ENCODE peak calls at places on chromosomes 4 and X, in eight cellular contexts. D is tibial nerve, S is stomach, G is sigmoid colon, C is suprapubic skin, J is IMR-90, F is NB4, B is A549. Q is an unnamed sample.

GRCh38 chr4:6469898-6470501 is 2.4 kb downstream of the PPP2R2C start:
- DNase-seq in G (peak), S (no peak), D (no peak), J (no peak), C (no peak), B (no peak), F (no peak), Q (no peak)

GRCh38 chrX:138917781-138918180 is 206.3 kb upstream of the FGF13 start:
- DNase-seq in J (peak), S (no peak), F (no peak), G (no peak), D (no peak), C (no peak), B (no peak), Q (no peak)

GRCh38 chr4:28062562-28062961 is 1201.9 kb downstream of the STIM2 start:
- DNase-seq in G (no peak), S (no peak), B (no peak), F (no peak), C (no peak), J (no peak), D (no peak), Q (no peak)

GRCh38 chrX:150207733-150208132 is 155.4 kb upstream of the MAMLD1 start:
- DNase-seq in G (no peak), S (no peak), F (no peak), D (no peak), B (no peak), J (no peak), C (no peak), Q (no peak)

GRCh38 chr4:126242679-126243390 is 928.1 kb downstream of the FAT4 start:
- DNase-seq in S (no peak), D (no peak), B (no peak), G (no peak), F (no peak), J (no peak), C (no peak), Q (no peak)

GRCh38 chr4:170599894-170600293 is 510.1 kb upstream of the AADAT start:
- DNase-seq in C (no peak), F (no peak), D (no peak), B (no peak), S (no peak), G (no peak), J (no peak), Q (no peak)

GRCh38 chrX:132689741-132690140 is 200.9 kb upstream of the MBNL3 start:
- DNase-seq in D (no peak), S (no peak), C (no peak), F (no peak), B (no peak), J (no peak), G (no peak), Q (no peak)

GRCh38 chr4:64068096-64068495 is 341.2 kb downstream of the TECRL start:
- DNase-seq in J (no peak), D (no peak), F (no peak), S (no peak), C (no peak), B (peak), G (no peak), Q (no peak)

GRCh38 chr4:122458625-122459024 is 2.1 kb upstream of the IL2 start:
- DNase-seq in J (peak), S (no peak), B (no peak), C (no peak), F (peak), D (no peak), G (no peak), Q (no peak)

GRCh38 chr4:159018062-159018629 is 84.7 kb upstream of the RAPGEF2 start:
- DNase-seq in J (no peak), G (no peak), D (no peak), B (no peak), F (peak), C (no peak), S (no peak), Q (no peak)

GRCh38 chrX:103464774-103465117 is 54.5 kb downstream of the RAB40A start:
- DNase-seq in F (peak), G (peak), D (peak), B (peak), J (peak), C (peak), S (peak), Q (peak)

GRCh38 chrX:133045986-133046385 is 50.9 kb downstream of the USP26 start:
- DNase-seq in B (no peak), S (no peak), D (no peak), C (no peak), J (peak), G (no peak), F (peak), Q (no peak)

GRCh38 chr4:52780627-52781354 is 29.6 kb upstream of the ERVMER34-1 start:
- DNase-seq in G (no peak), J (no peak), D (no peak), F (peak), C (no peak), S (no peak), B (peak), Q (no peak)

GRCh38 chr4:1842993-1843448 is 12.9 kb downstream of the LETM1 start:
- DNase-seq in C (no peak), S (no peak), D (no peak), J (peak), G (no peak), F (no peak), B (no peak), Q (no peak)

GRCh38 chr4:88335092-88335665 is 43.5 kb upstream of the HERC6 start:
- DNase-seq in J (peak), F (no peak), G (no peak), S (no peak), B (no peak), C (no peak), D (no peak), Q (no peak)

GRCh38 chrX:133538148-133538547 is 122.9 kb upstream of the GPC4 start:
- DNase-seq in D (no peak), J (no peak), B (no peak), F (no peak), G (no peak), C (no peak), S (no peak), Q (no peak)

GRCh38 chr4:184328022-184328736 is 110.5 kb upstream of the ENPP6 start:
- DNase-seq in B (no peak), S (no peak), D (no peak), C (no peak), G (no peak), J (no peak), F (no peak), Q (no peak)

GRCh38 chr4:87521757-87522374 is 7.3 kb downstream of the SPARCL1 start:
- DNase-seq in F (peak), G (no peak), C (no peak), S (no peak), D (no peak), B (peak), J (peak), Q (no peak)

GRCh38 chrX:130826249-130826648 is 76.8 kb downstream of the ENOX2 start:
- DNase-seq in F (no peak), C (no peak), J (no peak), G (no peak), D (no peak), S (no peak), B (no peak), Q (no peak)

GRCh38 chrX:49276671-49277519 is 7.3 kb downstream of the PPP1R3F start:
- DNase-seq in B (no peak), C (no peak), F (no peak), D (no peak), S (peak), J (peak), G (peak), Q (no peak)

GRCh38 chr4:41290486-41290885 is 33.8 kb downstream of the UCHL1 start:
- DNase-seq in B (no peak), F (no peak), J (no peak), S (no peak), C (no peak), G (no peak), D (no peak), Q (peak)

GRCh38 chr4:78689224-78689623 is 86.9 kb upstream of the BMP2K start:
- DNase-seq in D (no peak), B (no peak), G (no peak), F (no peak), J (peak), S (no peak), C (no peak), Q (no peak)

GRCh38 chrX:136170109-136170800 is 22.9 kb downstream of the FHL1 start:
- DNase-seq in B (no peak), J (peak), F (no peak), S (no peak), C (no peak), D (no peak), G (peak), Q (no peak)

GRCh38 chrX:46791927-46792825 is 33.3 kb upstream of the SLC9A7 start:
- DNase-seq in J (peak), D (no peak), F (peak), G (no peak), B (peak), S (peak), C (no peak), Q (no peak)

GRCh38 chr4:110287130-110287529 is 88.7 kb upstream of the ELOVL6 start:
- DNase-seq in S (no peak), J (peak), F (no peak), G (no peak), B (peak), C (no peak), D (no peak), Q (no peak)

GRCh38 chr4:159434496-159435241 is 331.8 kb downstream of the RAPGEF2 start:
- DNase-seq in B (no peak), S (no peak), C (no peak), J (peak), G (no peak), F (no peak), D (no peak), Q (no peak)

GRCh38 chrX:38805294-38806053 is 4.2 kb downstream of the MID1IP1 start:
- DNase-seq in B (peak), S (peak), G (peak), F (peak), D (peak), J (peak), C (peak), Q (peak)

GRCh38 chr4:29711226-29711625 is 1008.9 kb upstream of the PCDH7 start:
- DNase-seq in G (no peak), D (no peak), S (no peak), C (no peak), B (no peak), F (no peak), J (peak), Q (no peak)

GRCh38 chrX:41922694-41923171 is 621 bp downstream of the CASK start:
- DNase-seq in S (no peak), G (no peak), D (no peak), B (peak), J (no peak), C (peak), F (peak), Q (peak)

GRCh38 chrX:79162076-79162475 is 17.6 kb downstream of the GPR174 start:
- DNase-seq in G (no peak), F (no peak), C (no peak), J (no peak), B (no peak), D (no peak), S (no peak), Q (no peak)

GRCh38 chrX:580020-580419 is 50.6 kb upstream of the SHOX start:
- DNase-seq in J (no peak), C (no peak), D (no peak), B (peak), S (no peak), F (no peak), G (no peak), Q (no peak)

GRCh38 chr4:105714071-105714521 is 5.5 kb downstream of the GSTCD start:
- DNase-seq in G (no peak), S (no peak), B (no peak), D (no peak), F (peak), J (no peak), C (no peak), Q (no peak)

GRCh38 chr4:77043507-77044131 is 32.2 kb downstream of the CCNI start:
- DNase-seq in F (no peak), J (peak), D (no peak), B (no peak), S (no peak), G (no peak), C (no peak), Q (no peak)

GRCh38 chr4:40750461-40751258 is 905 bp downstream of the NSUN7 start:
- DNase-seq in D (no peak), F (no peak), C (no peak), G (no peak), J (no peak), B (no peak), S (no peak), Q (peak)

GRCh38 chr4:85778809-85779124 is 303.8 kb downstream of the ARHGAP24 start:
- DNase-seq in J (peak), B (no peak), D (no peak), S (no peak), F (no peak), G (no peak), C (no peak), Q (no peak)
- TF ChIP-seq POLR2A in J (peak), B (no peak), D (no peak), S (no peak), F (no peak), G (no peak), C (no peak), Q (no peak)

DNA sequence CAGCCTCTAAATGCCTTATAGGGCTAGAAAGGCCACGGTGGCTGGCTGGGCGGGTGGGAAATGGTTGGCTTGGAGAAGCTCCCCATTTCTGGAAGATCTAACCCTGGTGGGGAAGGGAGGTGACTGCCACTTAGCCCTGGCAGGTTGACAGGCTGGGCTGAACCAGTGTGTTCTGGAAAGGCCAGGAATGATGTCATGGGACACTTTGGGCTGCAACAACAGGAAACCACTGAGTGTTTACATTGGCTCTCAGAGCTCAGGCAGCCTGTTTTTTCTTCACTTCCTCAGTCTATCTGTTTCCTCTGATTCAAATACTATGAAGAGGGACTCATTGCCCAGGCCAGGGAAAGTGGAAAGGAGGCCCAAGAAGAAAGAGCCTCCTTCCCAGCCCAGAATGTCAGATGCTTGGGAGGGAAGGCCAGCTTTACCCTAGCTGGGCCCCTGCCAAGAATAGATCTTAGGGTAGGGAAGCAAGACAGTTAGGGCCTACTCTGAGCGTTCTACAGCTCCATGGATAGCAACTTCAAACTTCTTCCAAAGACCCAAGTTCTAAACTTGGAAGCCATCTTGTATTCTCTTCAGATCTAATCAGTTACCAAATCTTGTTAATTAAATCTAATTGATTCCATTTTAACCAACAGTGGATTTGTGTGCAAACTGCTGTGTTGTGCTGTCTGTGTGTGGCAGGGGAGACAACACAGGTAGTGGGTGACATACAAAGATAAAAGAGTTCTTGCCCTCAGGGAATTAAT is 65.7 kb upstream of the MSN start:
- DNase-seq in D (peak), C (peak), B (peak), G (peak), F (peak), J (peak), S (peak), Q (peak)
- TF ChIP-seq POLR2A in D (no peak), C (no peak), B (no peak), G (no peak), F (no peak), J (no peak), S (no peak), Q (no peak)

DNA sequence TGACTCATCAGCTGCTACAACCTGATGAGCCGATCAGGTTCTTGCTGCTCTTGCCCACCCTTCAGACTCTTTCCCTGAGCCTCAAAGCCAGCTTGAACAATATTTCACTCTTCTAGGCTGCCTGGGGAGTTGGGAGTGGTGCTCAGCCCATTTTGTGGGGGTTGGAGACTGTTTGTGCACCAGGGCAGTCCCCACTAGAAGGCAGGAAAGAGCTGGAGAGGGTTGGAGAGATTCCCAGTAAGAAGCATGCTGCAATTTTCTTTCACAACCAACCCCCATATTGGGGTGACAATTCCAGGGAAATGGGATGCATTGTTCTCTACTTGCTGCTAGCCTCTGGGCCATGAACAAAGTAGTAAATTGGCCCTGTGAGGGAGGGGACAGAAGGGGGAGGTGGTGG is 44.1 kb downstream of the SLC16A2 start:
- DNase-seq in F (no peak), J (peak), G (no peak), C (no peak), B (no peak), S (no peak), D (no peak), Q (no peak)
- TF ChIP-seq POLR2A in F (no peak), J (no peak), G (no peak), C (no peak), B (no peak), S (no peak), D (no peak), Q (no peak)

DNA sequence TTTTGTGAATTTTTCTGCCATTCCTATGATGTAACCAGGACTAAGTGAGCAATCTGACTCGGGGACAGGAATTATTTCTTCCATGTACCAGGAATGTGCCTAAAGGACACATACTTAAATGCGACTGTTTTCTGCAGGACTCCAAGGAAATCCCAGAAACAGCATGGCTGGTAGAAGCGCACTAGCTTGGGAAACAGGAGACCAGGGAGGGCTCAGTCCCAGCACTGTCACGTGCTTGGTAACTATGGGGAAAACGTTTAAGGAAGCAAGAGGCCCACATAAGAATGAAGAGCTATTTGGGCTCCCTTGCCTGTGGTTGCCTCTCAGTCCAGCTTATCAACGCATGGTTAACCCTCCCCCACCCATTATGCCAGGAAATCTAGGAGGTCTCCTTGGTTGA is 19.6 kb downstream of the MPP1 start:
- DNase-seq in C (no peak), D (no peak), G (no peak), F (peak), J (no peak), S (no peak), B (no peak), Q (no peak)
- TF ChIP-seq POLR2A in C (no peak), D (no peak), G (no peak), F (no peak), J (no peak), S (no peak), B (no peak), Q (no peak)

GRCh38 chrX:156000361-156000926 is 2.9 kb downstream of the IL9R start:
- DNase-seq in B (no peak), G (no peak), S (no peak), D (no peak), J (no peak), F (no peak), C (no peak), Q (no peak)

GRCh38 chrX:155995476-155995875 is 2.0 kb upstream of the IL9R start:
- DNase-seq in B (no peak), F (no peak), C (no peak), S (no peak), G (no peak), D (no peak), J (no peak), Q (no peak)

GRCh38 chrX:155998761-155999510 is 1.4 kb downstream of the IL9R start:
- DNase-seq in C (no peak), D (no peak), F (no peak), S (no peak), J (no peak), B (no peak), G (no peak), Q (no peak)

GRCh38 chrX:155998116-155998515 is 620 bp downstream of the IL9R start:
- DNase-seq in G (no peak), B (no peak), F (no peak), C (no peak), D (no peak), S (no peak), J (no peak), Q (no peak)

GRCh38 chrX:155997436-155997835 is at the start of gene IL9R:
- DNase-seq in G (no peak), C (no peak), S (no peak), B (no peak), F (peak), J (no peak), D (no peak), Q (no peak)
- TF ChIP-seq POLR2A in G (no peak), C (no peak), S (no peak), B (no peak), F (no peak), J (no peak), D (no peak), Q (no peak)

GRCh38 chrX:15673970-15674369 is 9.4 kb upstream of the CLTRN start:
- DNase-seq in F (no peak), B (no peak), J (no peak), S (no peak), G (no peak), C (no peak), D (no peak), Q (no peak)

GRCh38 chrX:15674514-15674898 is 9.9 kb upstream of the CLTRN start:
- DNase-seq in S (peak), D (peak), B (peak), G (peak), F (peak), J (peak), C (peak), Q (peak)

GRCh38 chrX:15672886-15673285 is 8.3 kb upstream of the CLTRN start:
- DNase-seq in J (no peak), B (no peak), G (no peak), C (no peak), S (no peak), D (no peak), F (no peak), Q (no peak)

GRCh38 chrX:15674899-15675489 is 10.4 kb upstream of the CLTRN start:
- DNase-seq in C (peak), J (peak), G (peak), S (peak), F (peak), B (peak), D (peak), Q (peak)

DNA sequence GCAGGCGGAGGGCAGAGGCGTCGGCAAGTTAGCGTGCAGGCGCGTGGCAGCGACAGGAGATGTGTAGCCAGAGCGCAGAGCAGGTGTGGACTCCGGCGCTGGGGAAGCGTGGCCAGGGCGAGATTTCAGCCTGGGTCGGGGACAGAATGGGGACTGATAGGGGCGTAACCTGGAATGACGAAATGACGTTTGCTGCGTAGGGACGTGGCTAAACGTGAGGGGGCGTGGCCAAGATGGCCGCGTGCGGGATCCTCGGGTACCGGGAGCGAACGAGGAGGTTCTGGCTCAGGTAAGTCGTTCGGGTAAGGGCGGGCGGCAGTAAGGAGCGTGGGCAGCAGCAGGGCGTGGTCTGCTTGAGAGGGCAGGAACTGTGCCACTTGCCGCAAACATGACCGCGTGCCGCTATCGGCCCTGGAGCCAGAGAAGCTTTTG is 10.9 kb upstream of the CLTRN start:
- DNase-seq in S (peak), B (peak), G (peak), F (peak), D (peak), C (peak), J (no peak), Q (peak)
- TF ChIP-seq POLR2A in S (no peak), B (peak), G (peak), F (peak), D (peak), C (no peak), J (peak), Q (no peak)

GRCh38 chr4:139454111-139454600 is at the start of gene RAB33B:
- DNase-seq in G (no peak), D (peak), J (peak), F (no peak), B (no peak), C (peak), S (no peak), Q (no peak)

GRCh38 chr4:139452000-139452399 is 1.9 kb upstream of the RAB33B start:
- DNase-seq in J (no peak), S (no peak), B (no peak), F (no peak), D (no peak), C (no peak), G (no peak), Q (no peak)

GRCh38 chr4:139453041-139453370 is 915 bp upstream of the RAB33B start:
- DNase-seq in J (no peak), S (no peak), G (no peak), F (peak), B (peak), D (no peak), C (no peak), Q (peak)

GRCh38 chr4:139454646-139455045 is 725 bp downstream of the RAB33B start:
- DNase-seq in J (no peak), C (no peak), B (no peak), G (no peak), D (no peak), F (peak), S (no peak), Q (no peak)

GRCh38 chr4:139453371-139454110 is 380 bp upstream of the RAB33B start:
- DNase-seq in S (peak), G (peak), F (peak), D (peak), J (peak), B (peak), C (peak), Q (peak)
- TF ChIP-seq POLR2A in S (no peak), G (peak), F (peak), D (peak), J (peak), B (peak), C (peak), Q (peak)

Q was measured in transverse colon.